ENCODE peak calls at places on chromosomes 5 and 9, in four cellular contexts. One of them, this sample, is unnamed.

GRCh38 chr5:158246661-158247060 is 387.7 kb upstream of the CLINT1 start:
- DNase-seq in NCI-H345: no peak
- DNase-seq in stimulated activated CD4-positive, alpha-beta T cell treated with anti-CD3 and anti-CD28 coated beads, Interleukin-1b, Interleukin-23, amount 100 ng/mL, for 1 hour: no peak
- DNase-seq in PC-9: no peak
- DNase-seq in this sample: no peak

GRCh38 chr5:135883441-135883840 is 12.2 kb downstream of the IL9 start:
- DNase-seq in NCI-H345: no peak
- DNase-seq in stimulated activated CD4-positive, alpha-beta T cell treated with anti-CD3 and anti-CD28 coated beads, Interleukin-1b, Interleukin-23, amount 100 ng/mL, for 1 hour: no peak
- DNase-seq in PC-9: no peak
- DNase-seq in this sample: no peak

GRCh38 chr5:173234129-173234793 is 745 bp downstream of the NKX2-5 start:
- DNase-seq in NCI-H345: no peak
- DNase-seq in stimulated activated CD4-positive, alpha-beta T cell treated with anti-CD3 and anti-CD28 coated beads, Interleukin-1b, Interleukin-23, amount 100 ng/mL, for 1 hour: no peak
- DNase-seq in PC-9: peak
- DNase-seq in this sample: no peak

GRCh38 chr5:32645246-32645645 is 59.9 kb downstream of the SUB1 start:
- DNase-seq in NCI-H345: no peak
- DNase-seq in stimulated activated CD4-positive, alpha-beta T cell treated with anti-CD3 and anti-CD28 coated beads, Interleukin-1b, Interleukin-23, amount 100 ng/mL, for 1 hour: no peak
- DNase-seq in PC-9: no peak
- DNase-seq in this sample: no peak

GRCh38 chr5:143033535-143034260 is 263.5 kb downstream of the ARHGAP26 start:
- DNase-seq in NCI-H345: no peak
- DNase-seq in stimulated activated CD4-positive, alpha-beta T cell treated with anti-CD3 and anti-CD28 coated beads, Interleukin-1b, Interleukin-23, amount 100 ng/mL, for 1 hour: no peak
- DNase-seq in PC-9: no peak
- DNase-seq in this sample: no peak

GRCh38 chr5:169094586-169095409 is 206.1 kb downstream of the SLIT3 start:
- DNase-seq in NCI-H345: no peak
- DNase-seq in stimulated activated CD4-positive, alpha-beta T cell treated with anti-CD3 and anti-CD28 coated beads, Interleukin-1b, Interleukin-23, amount 100 ng/mL, for 1 hour: no peak
- DNase-seq in PC-9: no peak
- DNase-seq in this sample: no peak

GRCh38 chr9:28032178-28032532 is 458.9 kb upstream of the C9orf72 start:
- DNase-seq in NCI-H345: no peak
- DNase-seq in stimulated activated CD4-positive, alpha-beta T cell treated with anti-CD3 and anti-CD28 coated beads, Interleukin-1b, Interleukin-23, amount 100 ng/mL, for 1 hour: no peak
- DNase-seq in PC-9: no peak
- DNase-seq in this sample: no peak

GRCh38 chr5:175254155-175254554 is 189.8 kb downstream of the DRD1 start:
- DNase-seq in NCI-H345: no peak
- DNase-seq in stimulated activated CD4-positive, alpha-beta T cell treated with anti-CD3 and anti-CD28 coated beads, Interleukin-1b, Interleukin-23, amount 100 ng/mL, for 1 hour: no peak
- DNase-seq in PC-9: no peak
- DNase-seq in this sample: no peak

GRCh38 chr5:139698461-139699146 is 50.5 kb downstream of the CXXC5 start:
- DNase-seq in NCI-H345: peak
- DNase-seq in stimulated activated CD4-positive, alpha-beta T cell treated with anti-CD3 and anti-CD28 coated beads, Interleukin-1b, Interleukin-23, amount 100 ng/mL, for 1 hour: no peak
- DNase-seq in PC-9: peak
- DNase-seq in this sample: no peak

GRCh38 chr5:52898961-52899680 is 90.0 kb upstream of the ITGA2 start:
- DNase-seq in NCI-H345: no peak
- DNase-seq in stimulated activated CD4-positive, alpha-beta T cell treated with anti-CD3 and anti-CD28 coated beads, Interleukin-1b, Interleukin-23, amount 100 ng/mL, for 1 hour: no peak
- DNase-seq in PC-9: no peak
- DNase-seq in this sample: no peak

GRCh38 chr9:107755267-107755666 is 265.7 kb upstream of the KLF4 start:
- DNase-seq in NCI-H345: no peak
- DNase-seq in stimulated activated CD4-positive, alpha-beta T cell treated with anti-CD3 and anti-CD28 coated beads, Interleukin-1b, Interleukin-23, amount 100 ng/mL, for 1 hour: no peak
- DNase-seq in PC-9: peak
- DNase-seq in this sample: no peak